ENCODE peak calls at places on chromosome 11, in seven cellular contexts. S is AG04450, M is astrocyte, I is neuronal stem cell, Q is colonic mucosa, D is cardiac muscle cell, O is Panc1. G is an unnamed sample.
A peak's percentile ranks its signal among the peaks of the same experiment; 100 is the strongest.

GRCh38 chr11:1230456-1231395 is 7.9 kb downstream of the MUC5B start:
- DNase-seq in Q (peak; percentile 19), M (no peak), S (no peak), I (no peak), D (no peak), O (no peak), G (no peak)

GRCh38 chr11:72226701-72227100 is 2.1 kb downstream of the INPPL1 start:
- DNase-seq in M (no peak), D (no peak), S (no peak), Q (no peak), O (no peak), I (no peak), G (no peak)

GRCh38 chr11:122344281-122344680 is 228.3 kb upstream of the BLID start:
- DNase-seq in M (peak; percentile 99), Q (no peak), D (peak; percentile 94), O (no peak), S (peak; percentile 57), I (no peak), G (no peak)

GRCh38 chr11:72254299-72254993 is 10.5 kb upstream of the PHOX2A start:
- DNase-seq in S (no peak), I (no peak), M (no peak), O (no peak), D (no peak), Q (no peak), G (no peak)

GRCh38 chr11:7165911-7166310 is 77.1 kb downstream of the RBMXL2 start:
- DNase-seq in O (no peak), I (no peak), M (no peak), D (peak; percentile 8), S (no peak), Q (no peak), G (no peak)

GRCh38 chr11:33689089-33689488 is 11.5 kb downstream of the C11orf91 start:
- DNase-seq in O (no peak), M (no peak), S (no peak), D (no peak), Q (no peak), I (no peak), G (no peak)

GRCh38 chr11:43021466-43021865 is 290.3 kb upstream of the API5 start:
- DNase-seq in I (no peak), Q (no peak), S (no peak), O (no peak), M (no peak), D (no peak), G (no peak)

GRCh38 chr11:87722756-87723599 is 452.3 kb downstream of the RAB38 start:
- DNase-seq in S (no peak), M (no peak), D (peak; percentile 19), I (no peak), Q (peak; percentile 41), O (peak; percentile 17), G (no peak)

GRCh38 chr11:32307449-32307848 is 127.9 kb downstream of the WT1 start:
- DNase-seq in O (no peak), I (no peak), Q (no peak), S (no peak), D (no peak), M (no peak), G (no peak)

DNA sequence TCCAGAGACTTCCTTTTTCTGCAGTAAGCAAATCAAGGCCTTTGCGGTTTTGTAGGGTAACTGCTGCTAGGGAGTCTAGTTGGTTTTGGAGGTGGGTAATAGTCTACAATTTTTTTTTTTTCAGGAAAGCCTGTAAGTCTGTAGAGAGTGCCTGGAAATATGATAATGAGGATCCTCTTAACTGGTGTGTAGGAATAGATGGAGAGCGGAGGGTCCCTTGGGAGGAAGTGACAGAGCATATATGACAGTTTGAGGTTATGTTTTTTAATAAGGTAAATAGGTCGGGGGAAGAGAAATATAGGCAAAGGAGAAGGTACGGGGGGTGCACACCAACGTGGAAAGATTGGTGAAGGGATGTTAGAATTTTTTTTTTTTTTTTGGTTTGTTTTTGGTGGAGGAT is 25.9 kb downstream of the ZNF195 start:
- DNase-seq in I (no peak), D (no peak), S (no peak), Q (no peak), M (no peak), O (no peak), G (no peak)
- H3K9me3 ChIP-seq in I (peaks cover 37% of the 10 kb centered on the region), D (no peaks in the 10 kb centered on the region), S (peaks cover 56% of the 10 kb centered on the region), Q (no peaks in the 10 kb centered on the region), M (peaks cover 38% of the 10 kb centered on the region), O (peaks cover 10% of the 10 kb centered on the region), G (peaks cover 8% of the 10 kb centered on the region)

GRCh38 chr11:58861533-58861932 is 17.0 kb upstream of the GLYATL2 start:
- DNase-seq in Q (no peak), O (no peak), M (no peak), D (no peak), S (no peak), I (no peak), G (no peak)

GRCh38 chr11:58864335-58864734 is 19.8 kb upstream of the GLYATL2 start:
- DNase-seq in M (no peak), S (no peak), I (no peak), Q (no peak), O (no peak), D (no peak), G (no peak)

GRCh38 chr11:58867556-58867955 is 23.1 kb upstream of the GLYATL2 start:
- DNase-seq in D (no peak), I (no peak), S (no peak), Q (no peak), O (no peak), M (no peak), G (no peak)

GRCh38 chr11:58866788-58867187 is 22.3 kb upstream of the GLYATL2 start:
- DNase-seq in D (no peak), S (no peak), Q (no peak), I (no peak), M (no peak), O (no peak), G (no peak)

DNA sequence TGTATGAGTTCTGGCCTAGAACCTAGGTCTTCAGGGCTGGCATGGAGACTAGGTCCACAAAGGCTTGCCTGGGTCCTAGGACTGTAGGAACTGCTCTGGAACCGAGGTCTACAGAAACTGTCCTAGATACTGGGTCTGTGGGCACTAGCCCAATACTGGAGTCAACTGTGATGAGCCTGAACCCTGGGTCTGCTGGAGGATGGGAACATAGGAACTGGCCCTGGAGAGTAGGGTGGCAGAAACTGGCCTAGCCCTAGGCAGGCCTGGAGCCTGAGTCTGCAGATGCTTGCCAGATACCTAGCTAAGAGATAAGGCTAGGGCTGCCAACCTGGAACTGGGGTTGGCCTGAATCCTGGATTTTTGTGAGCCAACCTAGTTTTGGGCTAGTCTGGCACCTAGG is 19.2 kb upstream of the GLYATL2 start:
- DNase-seq in M (no peak), D (no peak), O (no peak), Q (no peak), S (no peak), I (no peak), G (no peak)
- H3K9me3 ChIP-seq in M (no peaks in the 10 kb centered on the region), D (no peaks in the 10 kb centered on the region), O (no peaks in the 10 kb centered on the region), Q (no peaks in the 10 kb centered on the region), S (peaks cover 3% of the 10 kb centered on the region), I (no peaks in the 10 kb centered on the region), G (no peaks in the 10 kb centered on the region)

DNA sequence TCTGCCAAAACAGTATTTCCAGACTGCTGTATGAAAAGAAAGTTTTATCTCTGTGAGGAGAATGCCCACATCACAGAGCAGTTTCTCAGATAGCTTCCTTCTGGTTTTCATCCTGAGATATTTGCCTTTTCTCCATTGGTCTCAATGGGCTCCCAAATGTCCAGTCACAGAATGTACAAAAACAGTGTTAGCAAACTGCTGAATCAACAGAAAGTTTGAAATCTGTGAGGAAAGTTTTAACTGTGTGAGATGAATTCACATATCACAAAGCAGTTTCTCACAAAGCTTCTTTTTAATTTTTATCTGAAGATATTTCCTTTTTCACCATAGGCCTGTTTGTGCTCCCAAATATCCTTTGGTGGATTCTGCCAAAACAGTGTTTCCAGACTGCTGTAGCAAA is 207.2 kb upstream of the TRIM48 start:
- DNase-seq in D (no peak), I (no peak), Q (no peak), M (no peak), O (no peak), S (no peak), G (no peak)
- H3K9me3 ChIP-seq in D (no peaks in the 10 kb centered on the region), I (peaks cover 12% of the 10 kb centered on the region), Q (no peaks in the 10 kb centered on the region), M (peaks cover 3% of the 10 kb centered on the region), O (no peaks in the 10 kb centered on the region), S (no peaks in the 10 kb centered on the region), G (no peaks in the 10 kb centered on the region)

GRCh38 chr11:132626446-132626845 is 905.9 kb downstream of the OPCML start:
- DNase-seq in S (no peak), O (no peak), D (no peak), I (no peak), Q (no peak), M (no peak), G (no peak)

GRCh38 chr11:132620423-132620822 is 911.9 kb downstream of the OPCML start:
- DNase-seq in D (no peak), I (no peak), M (no peak), Q (no peak), O (no peak), S (no peak), G (no peak)

GRCh38 chr11:132623496-132623895 is 908.8 kb downstream of the OPCML start:
- DNase-seq in Q (no peak), D (no peak), I (no peak), S (no peak), O (no peak), M (no peak), G (no peak)

DNA sequence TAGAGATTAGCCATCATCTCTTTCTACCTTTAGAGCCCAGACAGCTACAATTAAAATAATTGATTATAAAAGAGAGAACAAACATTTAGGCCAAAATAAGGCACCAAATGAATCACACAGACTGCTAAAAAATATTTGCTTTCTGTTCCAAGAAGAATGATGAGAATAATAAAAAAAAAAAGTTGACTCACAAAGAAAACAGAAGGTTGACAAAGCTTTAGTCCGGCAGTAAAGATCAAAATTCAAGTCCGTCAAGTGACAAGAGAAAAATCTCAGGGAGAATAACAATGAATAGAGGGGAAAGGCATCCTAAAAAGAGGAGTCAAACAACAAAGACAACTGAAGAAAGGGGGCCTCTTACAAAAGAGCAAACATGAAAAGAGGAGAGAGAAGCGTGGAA is 910.3 kb downstream of the OPCML start:
- DNase-seq in S (no peak), I (no peak), M (peak; percentile 33), D (no peak), Q (no peak), O (no peak), G (no peak)
- H3K9me3 ChIP-seq in S (no peaks in the 10 kb centered on the region), I (no peaks in the 10 kb centered on the region), M (no peaks in the 10 kb centered on the region), D (no peaks in the 10 kb centered on the region), Q (no peaks in the 10 kb centered on the region), O (no peaks in the 10 kb centered on the region), G (no peaks in the 10 kb centered on the region)

GRCh38 chr11:24046731-24047130 is 450.1 kb upstream of the LUZP2 start:
- DNase-seq in Q (no peak), I (no peak), S (no peak), M (no peak), O (no peak), D (no peak), G (no peak)
- H3K9me3 ChIP-seq in Q (no peaks in the 10 kb centered on the region), I (peaks cover 4% of the 10 kb centered on the region), S (peaks cover 3% of the 10 kb centered on the region), M (no peaks in the 10 kb centered on the region), O (peaks cover 5% of the 10 kb centered on the region), D (no peaks in the 10 kb centered on the region), G (no peaks in the 10 kb centered on the region)